ENCODE peak calls at places on chromosomes 7 and 10, in eight cellular contexts. H is Panc1; R is tibial nerve; U is astrocyte; E is CD8-positive, alpha-beta memory T cell; K is colonic mucosa; Y is PC-9; Z is heart right ventricle. C is an unnamed sample. For H3K36me3 and H3K9me3, the result is how much of the 10 kb centered on the place peaks cover.

GRCh38 chr7:43905209-43905946 is 1.0 kb downstream of the URGCP start:
- DNase-seq in K (peak), R (no peak), H (no peak), Z (no peak), E (no peak), Y (peak), U (no peak), C (peak)

GRCh38 chr7:129845178-129845971 is 107.4 kb downstream of the UBE2H start:
- DNase-seq in Z (no peak), R (no peak), K (no peak), H (peak), U (peak), Y (peak), E (no peak), C (no peak)

GRCh38 chr10:128483216-128483615 is 357.0 kb upstream of the MKI67 start:
- DNase-seq in R (no peak), H (no peak), U (no peak), Y (no peak), E (no peak), K (no peak), Z (no peak), C (no peak)

GRCh38 chr7:7210475-7211237 is 28.3 kb downstream of the C1GALT1 start:
- DNase-seq in R (no peak), K (no peak), U (no peak), Z (no peak), H (no peak), E (no peak), Y (no peak), C (no peak)

GRCh38 chr7:141915565-141915964 is 634 bp upstream of the OR9A4 start:
- DNase-seq in U (no peak), R (no peak), Z (no peak), K (peak), E (no peak), Y (peak), H (no peak), C (peak)

GRCh38 chr7:76296743-76297740 is 5.4 kb upstream of the HSPB1 start:
- DNase-seq in K (peak), Y (peak), U (peak), Z (no peak), R (peak), E (no peak), H (no peak), C (peak)

GRCh38 chr7:1717095-1717483 is 47.0 kb downstream of the ELFN1 start:
- DNase-seq in Y (no peak), K (no peak), U (no peak), E (no peak), R (no peak), Z (no peak), H (no peak), C (no peak)

GRCh38 chr7:64308019-64308275 is 5.8 kb upstream of the ZNF736 start:
- DNase-seq in Z (no peak), Y (no peak), H (no peak), E (no peak), R (peak), U (no peak), K (no peak), C (no peak)

GRCh38 chr10:85646312-85646711 is 720.3 kb downstream of the GRID1 start:
- DNase-seq in K (no peak), H (no peak), Z (no peak), Y (peak), E (no peak), U (peak), R (no peak), C (no peak)

GRCh38 chr10:125017547-125018298 is 75.8 kb downstream of the ZRANB1 start:
- DNase-seq in R (no peak), K (no peak), H (no peak), Y (no peak), E (no peak), U (no peak), Z (no peak), C (no peak)

GRCh38 chr7:11082121-11082520 is 108.4 kb downstream of the PHF14 start:
- DNase-seq in Y (no peak), E (no peak), K (no peak), R (no peak), Z (no peak), H (no peak), U (no peak), C (no peak)

GRCh38 chr7:95609277-95609971 is 13.1 kb upstream of the PDK4 start:
- DNase-seq in U (peak), K (peak), Z (peak), E (no peak), Y (no peak), H (peak), R (peak), C (no peak)

GRCh38 chr7:27579565-27579964 is 83.1 kb downstream of the HIBADH start:
- DNase-seq in E (no peak), K (no peak), H (no peak), U (peak), Y (no peak), R (no peak), Z (no peak), C (no peak)

GRCh38 chr10:32160866-32161265 is 104.6 kb upstream of the KIF5B start:
- DNase-seq in Z (no peak), Y (no peak), H (no peak), E (no peak), U (no peak), R (no peak), K (no peak), C (no peak)

GRCh38 chr7:117800841-117801240 is 72.4 kb downstream of the CTTNBP2 start:
- DNase-seq in Z (no peak), H (no peak), K (no peak), R (no peak), U (no peak), E (no peak), Y (no peak), C (no peak)

GRCh38 chr10:74206727-74207126 is 55.7 kb downstream of the ADK start:
- DNase-seq in Y (peak), Z (no peak), R (no peak), U (no peak), H (no peak), E (no peak), K (peak), C (no peak)

GRCh38 chr7:50359995-50360925 is 55.7 kb downstream of the IKZF1 start:
- DNase-seq in U (no peak), E (peak), K (no peak), H (no peak), R (no peak), Z (no peak), Y (no peak), C (no peak)

DNA sequence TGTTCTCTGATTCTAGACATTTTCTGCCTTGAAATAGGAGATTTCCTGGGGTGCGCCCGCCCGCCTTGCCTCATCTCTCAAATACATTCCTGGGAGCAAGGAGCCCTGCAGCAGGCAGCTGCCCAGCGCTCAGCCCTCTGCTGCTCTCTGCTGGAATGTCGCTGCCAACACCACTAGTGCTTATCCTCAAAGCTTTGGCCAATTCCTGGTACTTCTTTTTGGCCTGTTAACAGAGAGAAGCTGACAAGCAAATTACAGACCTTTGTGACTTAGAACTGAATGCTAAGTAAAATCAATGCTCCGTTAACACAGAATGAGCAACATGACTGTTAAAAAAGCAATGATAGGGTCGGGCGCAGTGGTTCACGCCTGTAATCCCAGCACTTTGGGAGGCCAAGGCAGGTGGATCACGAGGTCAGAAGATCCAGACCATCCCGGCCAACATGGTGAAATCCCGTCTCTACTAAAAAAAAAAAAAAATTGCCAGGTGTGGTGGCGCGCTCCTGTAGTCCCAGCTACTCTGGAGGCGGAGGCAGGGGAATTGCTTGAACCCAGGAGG is 41.9 kb upstream of the SYPL1 start:
- DNase-seq in K (peak), Z (peak), H (peak), R (peak), Y (peak), E (peak), U (peak), C (no peak)
- H3K4me3 ChIP-seq in K (no peak), Z (no peak), H (no peak), R (no peak), Y (no peak), E (no peak), U (no peak), C (no peak)

GRCh38 chr7:16702433-16702832 is 51.1 kb upstream of the TSPAN13 start:
- DNase-seq in H (no peak), Y (no peak), E (no peak), U (no peak), Z (no peak), R (no peak), K (no peak), C (no peak)
- H3K36me3 ChIP-seq in H (half or more), Y (half or more), E (under half), U (under half), Z (under half), R (under half), K (under half), C (half or more)

GRCh38 chr10:130804281-130804680 is 507.2 kb downstream of the TCERG1L start:
- DNase-seq in E (no peak), R (no peak), K (no peak), U (no peak), Y (no peak), H (no peak), Z (no peak), C (no peak)
- H3K9me3 ChIP-seq in E (under half), R (under half), K (under half), U (under half), Y (under half), H (under half), Z (under half), C (under half)

GRCh38 chr10:25933653-25934608 is at the start of gene MYO3A:
- DNase-seq in Z (no peak), U (no peak), E (no peak), H (no peak), R (no peak), K (no peak), Y (no peak), C (no peak)
- H3K4me3 ChIP-seq in Z (peak), U (peak), E (no peak), H (peak), R (peak), K (peak), Y (no peak), C (no peak)

GRCh38 chr10:80500572-80501380 is 36.9 kb upstream of the SH2D4B start:
- DNase-seq in Y (peak), E (peak), R (peak), K (no peak), H (no peak), Z (peak), U (no peak), C (no peak)

GRCh38 chr10:80497187-80498038 is 40.3 kb upstream of the SH2D4B start:
- DNase-seq in U (peak), Y (no peak), H (no peak), R (no peak), E (peak), K (peak), Z (peak), C (no peak)

GRCh38 chr10:80498039-80498832 is 39.5 kb upstream of the SH2D4B start:
- DNase-seq in U (no peak), Y (no peak), H (no peak), Z (no peak), R (no peak), E (peak), K (no peak), C (no peak)

GRCh38 chr10:80496555-80497172 is 41.0 kb upstream of the SH2D4B start:
- DNase-seq in E (no peak), Z (no peak), H (no peak), K (no peak), R (no peak), U (no peak), Y (no peak), C (no peak)

GRCh38 chr10:80498833-80499671 is 38.6 kb upstream of the SH2D4B start:
- DNase-seq in U (peak), H (peak), Y (peak), E (peak), R (peak), Z (peak), K (peak), C (peak)
- H3K36me3 ChIP-seq in U (under half), H (under half), Y (under half), E (under half), R (under half), Z (under half), K (under half), C (under half)

DNA sequence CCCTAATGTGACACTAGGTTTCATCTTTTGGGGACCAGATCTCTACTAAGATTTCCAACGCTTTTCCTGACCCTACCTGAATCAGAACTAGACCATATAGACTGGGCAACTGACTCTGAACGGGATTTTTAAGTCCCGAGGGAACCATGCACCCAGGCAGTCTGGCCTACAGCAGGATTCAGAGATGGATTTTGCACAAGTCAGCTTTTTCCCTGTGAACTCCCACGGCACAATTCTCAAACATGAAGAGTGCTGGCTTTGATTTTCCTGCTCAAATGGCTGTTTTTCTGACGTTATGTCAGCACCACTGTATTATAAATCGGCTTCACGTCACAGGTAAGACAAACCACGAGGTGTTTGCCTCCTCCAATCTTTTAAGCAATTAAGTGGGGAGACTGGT is 409.1 kb downstream of the TCERG1L start:
- DNase-seq in E (no peak), K (no peak), Y (no peak), H (no peak), Z (no peak), R (no peak), U (no peak), C (no peak)
- H3K9me3 ChIP-seq in E (under half), K (under half), Y (under half), H (under half), Z (under half), R (under half), U (under half), C (under half)

DNA sequence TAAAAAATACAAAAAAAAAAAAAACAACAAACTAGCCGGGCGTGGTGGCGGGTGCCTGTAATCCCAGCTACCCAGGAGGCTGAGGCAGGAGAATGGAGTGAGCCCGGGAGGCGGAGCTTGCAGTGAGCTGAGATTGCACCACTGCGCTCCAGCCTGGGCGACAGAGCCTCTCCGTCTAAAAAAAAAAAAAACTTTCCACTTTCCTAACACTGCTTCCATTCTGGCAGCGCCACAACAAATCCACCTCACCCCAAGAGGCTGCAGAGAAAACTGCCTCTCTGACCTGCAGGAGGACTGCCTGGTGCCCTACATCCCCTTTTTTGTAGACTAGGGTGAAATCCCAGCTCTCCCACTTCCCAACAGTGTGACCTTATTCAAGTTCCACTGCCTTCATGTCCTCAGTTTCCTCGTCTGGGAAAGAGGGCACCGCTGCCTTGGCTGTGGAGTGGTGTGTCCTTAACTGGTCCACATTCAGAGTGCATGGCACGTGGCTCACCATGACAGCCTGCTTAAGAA is 2.6 kb upstream of the MBL2 start:
- DNase-seq in R (no peak), H (no peak), K (no peak), Y (no peak), Z (no peak), E (no peak), U (no peak), C (no peak)
- H3K4me3 ChIP-seq in R (no peak), H (no peak), K (no peak), Y (no peak), Z (no peak), E (no peak), U (no peak), C (no peak)

GRCh38 chr7:99039384-99039891 is 104.5 kb downstream of the SMURF1 start:
- DNase-seq in H (no peak), E (no peak), U (no peak), K (peak), Z (no peak), R (no peak), Y (no peak), C (no peak)

GRCh38 chr7:99042957-99043356 is 101.0 kb downstream of the SMURF1 start:
- DNase-seq in K (peak), Z (no peak), H (no peak), E (no peak), Y (no peak), R (no peak), U (peak), C (no peak)

GRCh38 chr7:99038086-99038855 is 105.6 kb downstream of the SMURF1 start:
- DNase-seq in U (no peak), H (no peak), E (no peak), Z (no peak), K (no peak), Y (no peak), R (no peak), C (no peak)

GRCh38 chr7:99040104-99040958 is 103.6 kb downstream of the SMURF1 start:
- DNase-seq in K (peak), Z (peak), U (peak), R (peak), E (peak), H (peak), Y (peak), C (no peak)

DNA sequence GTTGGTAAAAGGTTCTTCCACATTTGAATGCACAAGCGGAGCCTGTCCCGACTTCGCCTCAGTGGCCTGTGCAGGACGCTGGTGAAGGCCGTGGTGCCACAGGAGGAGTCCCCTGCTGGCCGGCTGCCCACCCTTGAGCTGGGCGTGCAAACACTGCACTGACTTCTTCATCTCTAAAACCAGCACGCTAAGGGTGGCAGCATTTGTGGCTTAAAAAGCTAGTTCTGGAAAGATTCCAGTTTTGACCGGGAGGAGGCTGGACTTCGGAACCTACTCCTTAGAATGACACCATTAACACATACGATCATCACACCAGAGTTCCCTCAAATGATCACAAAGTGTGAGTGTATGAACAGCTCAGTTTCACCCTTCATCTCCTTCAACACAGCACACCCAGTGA is 102.4 kb downstream of the SMURF1 start:
- DNase-seq in K (peak), R (no peak), H (no peak), E (no peak), Z (no peak), U (no peak), Y (no peak), C (no peak)
- H3K36me3 ChIP-seq in K (under half), R (under half), H (under half), E (half or more), Z (half or more), U (half or more), Y (half or more), C (half or more)

C was measured in RWPE2.